ENCODE peak calls at places on chromosomes 4 and X, in ten cellular contexts. I is upper lobe of right lung, F is NCI-H1092 treated with DMSO at 0.1 percent for 48 hours, J is neuronal stem cell, M is EH, D is germinal center, E is H9, O is fibroblast of the aortic adventitia, A is NCI-H510A, S is aorta. Z is an unnamed sample.

GRCh38 chrX:78997870-78998558 is 52.8 kb downstream of the P2RY10 start:
- DNase-seq in M (no peak), F (no peak), I (no peak), S (no peak), J (no peak), E (no peak), D (no peak), A (no peak), O (no peak), Z (no peak)

GRCh38 chr4:126772662-126773061 is 860.1 kb upstream of the INTU start:
- DNase-seq in F (no peak), S (no peak), D (no peak), A (no peak), J (no peak), M (peak), O (no peak), E (no peak), I (no peak), Z (no peak)

GRCh38 chrX:24148535-24149345 is 789 bp upstream of the ZFX start:
- DNase-seq in S (no peak), E (no peak), O (peak), A (no peak), M (peak), F (peak), I (no peak), D (peak), J (peak), Z (no peak)

GRCh38 chr4:138864961-138865720 is 150.4 kb upstream of the NOCT start:
- DNase-seq in I (no peak), A (no peak), D (no peak), E (no peak), F (peak), M (no peak), J (no peak), S (no peak), O (no peak), Z (no peak)

GRCh38 chrX:74351760-74352159 is 47.8 kb downstream of the ZCCHC13 start:
- DNase-seq in O (no peak), J (no peak), I (no peak), A (no peak), F (no peak), M (peak), E (no peak), D (no peak), S (no peak), Z (no peak)

GRCh38 chr4:158962396-158962795 is 140.5 kb upstream of the RAPGEF2 start:
- DNase-seq in M (no peak), D (no peak), O (no peak), S (no peak), I (no peak), A (no peak), F (no peak), J (no peak), E (no peak), Z (no peak)

GRCh38 chr4:165060938-165061337 is 7.3 kb downstream of the TRIM75 start:
- DNase-seq in A (no peak), F (no peak), M (peak), I (no peak), E (no peak), S (no peak), D (no peak), O (no peak), J (no peak), Z (no peak)

GRCh38 chr4:76016383-76016782 is 6.9 kb downstream of the CXCL10 start:
- DNase-seq in S (no peak), O (no peak), A (peak), E (peak), M (no peak), D (no peak), J (no peak), F (no peak), I (no peak), Z (no peak)

GRCh38 chr4:185623444-185624247 is 88.3 kb upstream of the PDLIM3 start:
- DNase-seq in M (no peak), D (no peak), S (no peak), F (no peak), I (no peak), E (no peak), A (no peak), J (no peak), O (no peak), Z (no peak)

GRCh38 chr4:123786955-123787354 is 390.4 kb downstream of the SPRY1 start:
- DNase-seq in O (peak), I (no peak), F (no peak), M (peak), J (no peak), S (no peak), D (no peak), E (no peak), A (no peak), Z (no peak)

GRCh38 chrX:45133465-45133864 is 67.2 kb downstream of the DIPK2B start:
- DNase-seq in A (no peak), D (no peak), F (no peak), J (no peak), E (no peak), O (no peak), I (no peak), M (no peak), S (no peak), Z (no peak)

GRCh38 chrX:150058728-150059127 is 120.4 kb upstream of the EOLA2 start:
- DNase-seq in M (no peak), J (no peak), D (no peak), O (no peak), A (no peak), E (no peak), I (no peak), S (no peak), F (no peak), Z (no peak)

GRCh38 chrX:25523574-25523973 is 507.8 kb upstream of the ARX start:
- DNase-seq in O (peak), D (no peak), F (peak), M (no peak), I (no peak), A (no peak), E (peak), S (no peak), J (peak), Z (no peak)

GRCh38 chr4:158914178-158914577 is 145.4 kb downstream of the FNIP2 start:
- DNase-seq in M (peak), O (peak), F (no peak), A (no peak), I (no peak), E (no peak), J (no peak), D (no peak), S (no peak), Z (no peak)

GRCh38 chrX:40755291-40756249 is 20.2 kb upstream of the MED14 start:
- DNase-seq in D (no peak), F (no peak), I (no peak), A (no peak), J (no peak), M (peak), E (peak), O (peak), S (peak), Z (no peak)

GRCh38 chr4:31020363-31020762 is 300.2 kb downstream of the PCDH7 start:
- DNase-seq in S (no peak), D (no peak), E (no peak), A (no peak), F (no peak), J (no peak), M (no peak), O (no peak), I (no peak), Z (no peak)

GRCh38 chr4:152369203-152369902 is 166.5 kb downstream of the FBXW7 start:
- DNase-seq in O (no peak), M (no peak), I (no peak), A (no peak), D (no peak), S (no peak), J (no peak), E (no peak), F (no peak), Z (no peak)

GRCh38 chrX:134718329-134719317 is 60.4 kb upstream of the PLAC1 start:
- DNase-seq in S (no peak), E (no peak), I (peak), M (peak), D (no peak), O (peak), J (no peak), A (no peak), F (no peak), Z (peak)

GRCh38 chrX:15107367-15107988 is 162.4 kb downstream of the ASB9 start:
- DNase-seq in M (peak), F (no peak), J (no peak), D (no peak), A (no peak), O (no peak), E (no peak), S (no peak), I (no peak), Z (no peak)

GRCh38 chr4:53943345-53944085 is 120.9 kb downstream of the CHIC2 start:
- DNase-seq in O (peak), M (peak), D (no peak), F (no peak), I (no peak), S (no peak), J (no peak), E (no peak), A (no peak), Z (no peak)

GRCh38 chrX:52015794-52016193 is 53.2 kb downstream of the MAGED4B start:
- DNase-seq in O (no peak), A (no peak), E (no peak), I (no peak), M (no peak), D (no peak), F (no peak), J (no peak), S (no peak), Z (no peak)

GRCh38 chr4:113639311-113639710 is 122.2 kb downstream of the CAMK2D start:
- DNase-seq in A (no peak), E (no peak), F (no peak), J (no peak), M (no peak), I (no peak), S (no peak), O (no peak), D (peak), Z (no peak)

GRCh38 chr4:128060620-128061565 is at the start of gene LARP1B:
- DNase-seq in O (peak), S (peak), J (peak), I (peak), A (peak), M (peak), E (peak), D (peak), F (peak), Z (peak)

GRCh38 chrX:37677765-37678164 is 7.8 kb upstream of the XK start:
- DNase-seq in I (no peak), D (no peak), E (no peak), O (no peak), S (no peak), A (no peak), J (no peak), F (no peak), M (no peak), Z (no peak)

GRCh38 chr4:1460967-1461868 is 55.0 kb upstream of the NKX1-1 start:
- DNase-seq in M (no peak), E (no peak), D (no peak), S (no peak), A (no peak), I (peak), O (no peak), F (no peak), J (no peak), Z (no peak)

GRCh38 chrX:151019837-151020236 is 36.7 kb downstream of the HMGB3 start:
- DNase-seq in A (no peak), J (no peak), M (peak), S (no peak), D (no peak), F (no peak), E (no peak), O (peak), I (no peak), Z (no peak)

GRCh38 chr4:7430965-7431695 is 3.6 kb downstream of the PSAPL1 start:
- DNase-seq in M (no peak), E (no peak), A (no peak), D (no peak), S (peak), F (no peak), J (no peak), I (peak), O (no peak), Z (peak)

GRCh38 chr4:85762204-85762884 is 287.4 kb downstream of the ARHGAP24 start:
- DNase-seq in I (no peak), F (no peak), D (no peak), M (peak), E (no peak), O (peak), S (no peak), J (no peak), A (no peak), Z (no peak)

GRCh38 chrX:155767101-155767878 is 113.9 kb upstream of the VAMP7 start:
- DNase-seq in I (peak), O (peak), E (peak), J (peak), S (peak), D (no peak), M (peak), A (no peak), F (peak), Z (no peak)

GRCh38 chr4:146063143-146063542 is 112.4 kb upstream of the LSM6 start:
- DNase-seq in S (no peak), D (no peak), M (peak), I (no peak), O (no peak), F (no peak), E (no peak), A (no peak), J (no peak), Z (no peak)

GRCh38 chrX:136588060-136588459 is 56.0 kb downstream of the VGLL1 start:
- DNase-seq in A (no peak), F (no peak), D (no peak), E (no peak), M (no peak), J (no peak), S (no peak), O (no peak), I (no peak), Z (no peak)

Z was measured in RWPE2.